ENCODE peak calls at places on chromosomes 6 and 20, in nine cellular contexts. D is HepG2, F is fibroblast of lung, R is HCT116, E is prostate gland, G is aorta, L is retinal pigment epithelial cell, H is GM06990, V is right lobe of liver. X is an unnamed sample.

GRCh38 chr6:170089937-170090335 is 200.9 kb downstream of the DLL1 start:
- DNase-seq in E (no peak), F (no peak), H (no peak), L (no peak), R (no peak), V (peak), G (peak), D (no peak), X (no peak)

GRCh38 chr6:110509617-110510231 is 33.3 kb upstream of the SLC22A16 start:
- DNase-seq in G (no peak), R (peak), F (peak), D (peak), H (no peak), V (no peak), E (no peak), L (no peak), X (peak)

GRCh38 chr6:7469696-7470095 is 71.8 kb upstream of the DSP start:
- DNase-seq in F (peak), H (no peak), G (no peak), E (no peak), R (no peak), L (peak), D (no peak), V (no peak), X (peak)

GRCh38 chr6:135782517-135782916 is 69.0 kb upstream of the PDE7B start:
- DNase-seq in D (no peak), L (no peak), G (no peak), E (no peak), R (no peak), V (no peak), F (peak), H (no peak), X (peak)

GRCh38 chr6:2791124-2792050 is 26.2 kb downstream of the WRNIP1 start:
- DNase-seq in V (no peak), E (peak), R (peak), L (peak), H (no peak), D (peak), F (peak), G (peak), X (peak)

GRCh38 chr6:81553246-81553645 is 199.2 kb downstream of the TENT5A start:
- DNase-seq in G (no peak), V (no peak), D (no peak), F (peak), L (no peak), R (no peak), H (no peak), E (no peak), X (peak)

GRCh38 chr6:71349395-71349794 is 60.8 kb downstream of the OGFRL1 start:
- DNase-seq in L (no peak), H (no peak), V (no peak), R (peak), F (peak), G (no peak), E (no peak), D (peak), X (peak)

GRCh38 chr20:59971428-59971827 is 13.2 kb downstream of the CDH26 start:
- DNase-seq in H (no peak), D (no peak), V (no peak), L (no peak), G (no peak), E (no peak), F (no peak), R (no peak), X (no peak)

GRCh38 chr20:41697861-41698559 is 79.8 kb upstream of the CHD6 start:
- DNase-seq in D (peak), F (peak), V (no peak), E (no peak), H (no peak), G (no peak), L (no peak), R (no peak), X (peak)

GRCh38 chr6:56708810-56709597 is 66.3 kb upstream of the DST start:
- DNase-seq in R (peak), E (no peak), G (no peak), D (peak), F (peak), L (peak), V (no peak), H (no peak), X (peak)

GRCh38 chr20:41167481-41168253 is 30.3 kb downstream of the PLCG1 start:
- DNase-seq in H (peak), F (no peak), D (no peak), V (no peak), R (no peak), G (no peak), E (no peak), L (no peak), X (no peak)

GRCh38 chr6:109079981-109080380 is 14.7 kb downstream of the SESN1 start:
- DNase-seq in G (peak), L (no peak), H (no peak), V (no peak), D (no peak), R (no peak), E (no peak), F (no peak), X (peak)

GRCh38 chr20:20215976-20216727 is 151.8 kb upstream of the INSM1 start:
- DNase-seq in L (no peak), F (no peak), E (no peak), R (no peak), D (no peak), G (no peak), H (no peak), V (no peak), X (no peak)

GRCh38 chr6:79079425-79080130 is 1.5 kb upstream of the PHIP start:
- DNase-seq in V (no peak), F (peak), H (no peak), D (no peak), G (no peak), R (no peak), L (peak), E (no peak), X (peak)

GRCh38 chr6:22024973-22025467 is 271.8 kb downstream of the PRL start:
- DNase-seq in R (no peak), V (no peak), D (no peak), F (no peak), H (no peak), L (no peak), G (no peak), E (no peak), X (no peak)

GRCh38 chr6:10112871-10113584 is 301.8 kb downstream of the TFAP2A start:
- DNase-seq in D (no peak), V (no peak), R (no peak), G (no peak), H (no peak), E (no peak), L (no peak), F (no peak), X (no peak)

GRCh38 chr20:31839782-31840487 is 5.5 kb downstream of the FOXS1 start:
- DNase-seq in D (no peak), E (no peak), L (no peak), V (no peak), H (no peak), G (no peak), F (no peak), R (no peak), X (no peak)

GRCh38 chr6:84739866-84740208 is 24.6 kb downstream of the TBX18 start:
- DNase-seq in R (no peak), F (no peak), V (no peak), E (no peak), D (no peak), G (no peak), H (no peak), L (no peak), X (no peak)

GRCh38 chr6:111382476-111383294 is 100.3 kb downstream of the REV3L start:
- DNase-seq in E (no peak), F (no peak), R (no peak), H (no peak), L (no peak), V (no peak), G (peak), D (no peak), X (no peak)

GRCh38 chr6:11606287-11606686 is 68.7 kb downstream of the TMEM170B start:
- DNase-seq in R (no peak), E (peak), L (no peak), F (peak), D (no peak), G (no peak), V (no peak), H (no peak), X (no peak)

GRCh38 chr20:47727170-47727880 is 58.0 kb downstream of the SULF2 start:
- DNase-seq in H (peak), F (no peak), L (no peak), D (no peak), R (no peak), G (peak), E (no peak), V (peak), X (no peak)

GRCh38 chr20:13340088-13340487 is 119.0 kb downstream of the ISM1 start:
- DNase-seq in V (no peak), R (no peak), L (no peak), H (no peak), G (no peak), F (no peak), E (no peak), D (no peak), X (no peak)

GRCh38 chr6:135576055-135576454 is 78.5 kb upstream of the AHI1 start:
- DNase-seq in F (peak), H (no peak), L (peak), E (no peak), V (no peak), R (no peak), G (no peak), D (no peak), X (peak)

GRCh38 chr6:88569959-88570358 is 393.5 kb downstream of the RNGTT start:
- DNase-seq in D (no peak), E (no peak), L (no peak), V (no peak), F (no peak), G (no peak), R (no peak), H (no peak), X (no peak)

GRCh38 chr20:44785768-44786167 is 24.6 kb downstream of the RIMS4 start:
- DNase-seq in E (no peak), G (no peak), L (no peak), H (no peak), V (no peak), R (no peak), D (no peak), F (no peak), X (peak)

GRCh38 chr6:108078191-108078590 is 3.6 kb upstream of the OSTM1 start:
- DNase-seq in D (no peak), V (no peak), F (no peak), G (no peak), R (no peak), L (no peak), H (no peak), E (no peak), X (no peak)

GRCh38 chr6:32402812-32403211 is 4.2 kb downstream of the BTNL2 start:
- DNase-seq in F (no peak), V (no peak), H (no peak), G (no peak), R (no peak), D (no peak), L (no peak), E (no peak), X (no peak)
- H3K4me3 ChIP-seq in F (no peak), V (no peak), H (no peak), G (no peak), R (no peak), D (no peak), L (no peak), E (no peak), X (no peak)

GRCh38 chr20:50286609-50287008 is 96.0 kb downstream of the CEBPB start:
- DNase-seq in H (peak), F (peak), L (no peak), D (no peak), G (peak), E (no peak), V (peak), R (no peak), X (peak)

GRCh38 chr20:50287512-50287911 is 96.9 kb downstream of the CEBPB start:
- DNase-seq in D (no peak), V (no peak), R (no peak), F (no peak), G (no peak), E (no peak), L (no peak), H (no peak), X (no peak)

GRCh38 chr20:50284811-50285375 is 94.3 kb downstream of the CEBPB start:
- DNase-seq in G (peak), R (no peak), V (no peak), D (no peak), E (no peak), L (no peak), H (no peak), F (no peak), X (no peak)

GRCh38 chr20:50285376-50286173 is 94.9 kb downstream of the CEBPB start:
- DNase-seq in D (no peak), L (no peak), E (no peak), G (peak), H (peak), R (no peak), F (peak), V (no peak), X (peak)

DNA sequence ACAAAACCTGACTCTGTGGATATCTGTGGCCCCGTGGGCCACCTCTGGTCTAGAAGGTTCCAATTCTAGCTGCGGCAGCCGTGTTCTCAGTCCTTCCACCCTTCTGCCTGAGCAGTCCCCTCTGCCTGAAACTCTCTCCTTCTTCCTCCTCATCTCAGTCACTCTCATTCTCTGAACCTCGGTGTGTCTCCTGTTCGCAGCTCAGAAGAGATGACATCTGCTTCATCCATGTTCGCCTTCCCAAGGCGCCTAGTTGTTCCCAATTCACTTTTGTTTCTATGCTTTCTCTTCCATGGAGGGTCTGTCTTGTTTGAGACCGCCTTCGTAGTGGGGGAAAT is 95.5 kb downstream of the CEBPB start:
- DNase-seq in G (no peak), E (no peak), V (no peak), D (no peak), H (no peak), L (no peak), R (no peak), F (no peak), X (no peak)
- H3K4me3 ChIP-seq in G (no peak), E (no peak), V (no peak), D (no peak), H (peak), L (no peak), R (peak), F (no peak), X (no peak)

DNA sequence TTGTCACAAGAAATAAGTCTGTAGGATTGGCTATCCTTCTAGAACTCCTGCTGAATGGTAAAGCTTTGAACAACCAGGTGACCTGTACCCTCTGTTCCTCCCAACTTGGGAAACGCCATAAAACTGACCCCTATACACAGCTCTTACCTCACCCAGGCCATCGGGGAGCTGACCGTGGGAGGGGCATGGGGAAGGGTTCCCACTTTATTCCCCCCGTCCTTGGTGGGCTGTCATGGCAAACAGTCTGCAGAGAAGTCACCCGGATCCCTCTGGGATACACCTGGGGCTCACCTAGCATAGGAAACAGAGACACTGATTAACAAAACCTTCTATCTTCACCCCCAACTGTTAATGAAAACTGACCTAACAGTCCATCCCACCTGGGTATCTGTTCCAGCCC is 1.8 kb downstream of the FRS3 start:
- DNase-seq in L (no peak), E (no peak), G (no peak), F (no peak), H (no peak), R (no peak), V (no peak), D (no peak), X (no peak)
- H3K4me3 ChIP-seq in L (no peak), E (no peak), G (no peak), F (no peak), H (no peak), R (no peak), V (no peak), D (no peak), X (no peak)

GRCh38 chr20:3798405-3798768 is 2.3 kb downstream of the CDC25B start:
- DNase-seq in V (peak), R (no peak), E (no peak), L (no peak), G (no peak), F (no peak), D (no peak), H (no peak), X (no peak)

GRCh38 chr20:3798908-3799248 is 2.8 kb downstream of the CDC25B start:
- DNase-seq in R (no peak), V (no peak), G (peak), H (no peak), D (no peak), L (no peak), F (no peak), E (no peak), X (no peak)

GRCh38 chr20:3797226-3797545 is 1.1 kb downstream of the CDC25B start:
- DNase-seq in E (no peak), L (no peak), V (no peak), G (no peak), D (no peak), H (no peak), F (no peak), R (no peak), X (no peak)

GRCh38 chr20:3796477-3797225 is 541 bp downstream of the CDC25B start:
- DNase-seq in V (no peak), F (no peak), E (no peak), D (no peak), L (no peak), H (no peak), R (no peak), G (no peak), X (no peak)

DNA sequence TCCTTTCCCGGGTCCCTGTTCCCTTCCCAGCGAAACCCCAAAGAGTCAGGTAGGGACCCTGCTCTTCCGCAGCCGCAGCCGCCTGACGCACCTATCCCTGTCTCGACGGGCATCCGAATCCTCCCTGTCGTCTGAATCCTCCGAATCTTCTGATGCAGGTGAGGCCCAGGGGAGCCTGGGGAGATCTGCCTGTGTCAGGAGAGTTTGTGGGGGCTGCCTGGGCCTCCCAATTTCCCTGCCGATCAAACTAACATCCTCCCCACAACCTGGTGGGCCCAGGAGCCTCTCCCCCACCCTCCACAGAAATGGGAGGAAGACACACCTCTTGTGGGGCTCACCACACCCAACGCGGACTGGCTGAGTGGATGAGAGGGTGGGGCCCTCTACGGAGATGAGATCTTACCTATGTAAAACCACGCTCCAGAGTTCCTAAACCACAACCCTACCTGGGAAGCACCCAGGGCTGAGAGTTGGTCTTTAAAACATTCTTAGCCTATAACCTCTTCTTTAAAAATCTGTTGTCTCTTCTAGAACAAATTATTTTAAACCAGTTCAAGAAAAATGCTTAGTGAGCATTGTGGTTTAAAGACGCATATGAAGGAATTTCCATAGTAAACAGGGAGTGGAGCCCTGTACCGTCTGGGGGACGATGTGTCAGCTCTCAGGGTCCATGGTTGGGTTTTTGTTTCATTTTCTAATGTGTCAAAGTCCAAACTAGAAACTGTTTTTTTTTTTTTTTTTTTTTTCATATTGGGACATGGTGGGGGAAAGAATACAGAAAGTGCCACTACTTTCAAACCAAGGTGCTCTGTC is 1.7 kb downstream of the CDC25B start:
- DNase-seq in R (no peak), L (no peak), H (no peak), V (peak), E (no peak), D (peak), F (peak), G (peak), X (no peak)
- H3K4me3 ChIP-seq in R (peak), L (peak), H (peak), V (no peak), E (no peak), D (peak), F (peak), G (no peak), X (peak)

DNA sequence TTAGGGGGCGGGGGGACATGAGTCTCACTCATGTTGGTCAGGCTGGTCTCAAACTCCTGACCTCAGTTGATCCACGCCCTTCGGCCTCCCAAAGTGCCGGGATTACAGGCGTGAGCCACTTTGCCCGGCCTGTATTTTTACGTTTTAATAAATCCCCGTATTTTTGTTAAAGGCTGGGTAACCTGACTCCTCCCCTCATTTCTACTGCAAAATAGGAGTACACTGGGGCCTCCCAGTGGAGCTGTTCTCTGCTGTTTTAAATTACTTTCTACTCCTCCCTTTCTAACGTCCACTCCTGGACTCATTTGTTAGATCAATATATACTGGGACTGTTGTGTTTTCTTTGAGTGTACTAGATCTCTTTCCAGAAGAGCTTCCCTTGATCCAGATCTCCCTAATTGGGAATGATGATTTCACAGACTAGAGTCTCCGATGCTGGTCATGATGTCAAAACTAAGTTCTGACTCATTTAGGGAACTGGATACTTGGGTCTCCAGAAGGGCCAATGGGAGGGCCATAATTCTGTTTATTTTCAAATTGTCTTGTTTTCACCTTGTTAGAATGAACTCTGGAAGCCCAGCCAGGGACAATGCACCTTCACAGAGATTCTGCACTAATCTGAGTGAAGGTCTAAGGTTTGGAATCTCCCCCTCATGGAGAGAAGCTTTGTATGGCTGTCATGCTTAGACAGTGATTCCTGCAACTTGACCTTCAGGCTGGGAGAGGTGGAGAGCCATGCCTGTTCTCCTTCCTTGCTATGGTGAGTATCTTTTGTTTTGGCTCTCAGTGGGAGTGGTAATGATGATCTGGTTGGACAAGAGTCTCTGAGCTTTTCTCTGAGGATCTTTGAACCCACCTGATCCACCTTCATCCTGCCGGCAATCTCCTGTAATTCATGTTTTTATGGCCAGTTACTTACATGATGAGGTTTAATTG is 9.4 kb downstream of the HSPA1B start:
- DNase-seq in F (peak), H (no peak), V (no peak), D (no peak), E (no peak), G (no peak), L (no peak), R (no peak), X (peak)
- H3K4me3 ChIP-seq in F (peak), H (peak), V (peak), D (peak), E (peak), G (no peak), L (peak), R (peak), X (peak)

X was measured in fibroblast of pulmonary artery.